ENCODE peak calls at places on chromosomes 16 and 17, in ten cellular contexts. M, B, U, Z, G, N, E, I, S and Q are unnamed samples.
A peak's percentile ranks its signal among the peaks of the same experiment; 100 is the strongest.

GRCh38 chr17:27494192-27495091 is 38.2 kb downstream of the KSR1 start:
- DNase-seq in U (no peak), S (peak; percentile 58), Z (peak; percentile 57), N (peak; percentile 82), B (peak; percentile 66), I (peak; percentile 43), M (no peak), G (peak; percentile 92), E (peak; percentile 69), Q (peak; percentile 61)

GRCh38 chr17:2692781-2693135 is 18.8 kb downstream of the CLUH start:
- DNase-seq in I (no peak), M (no peak), B (no peak), E (no peak), N (no peak), Z (no peak), G (no peak), S (no peak), U (no peak), Q (no peak)

GRCh38 chr17:57577751-57578607 is 167.1 kb downstream of the CCDC182 start:
- DNase-seq in B (no peak), S (no peak), E (peak; percentile 91), G (no peak), U (peak; percentile 76), N (peak; percentile 40), M (no peak), Z (peak; percentile 74), I (peak; percentile 80), Q (peak; percentile 88)

GRCh38 chr17:83058478-83059167 is 20.8 kb upstream of the METRNL start:
- DNase-seq in B (peak; percentile 50), N (no peak), M (no peak), U (no peak), G (peak; percentile 15), S (no peak), E (peak; percentile 1), Z (no peak), I (peak; percentile 11), Q (peak; percentile 6)

GRCh38 chr16:69839798-69840409 is 77.8 kb downstream of the WWP2 start:
- DNase-seq in Z (peak; percentile 19), U (no peak), G (peak; percentile 87), M (no peak), N (peak; percentile 34), I (peak; percentile 28), S (no peak), E (no peak), B (peak; percentile 68), Q (no peak)

GRCh38 chr17:31584436-31585279 is 193.2 kb downstream of the RAB11FIP4 start:
- DNase-seq in G (no peak), M (no peak), S (no peak), N (no peak), B (no peak), I (no peak), E (no peak), U (no peak), Z (no peak), Q (no peak)

GRCh38 chr17:64778367-64779290 is 116.5 kb upstream of the SMURF2 start:
- DNase-seq in Z (peak; percentile 13), M (no peak), S (no peak), E (peak; percentile 64), N (no peak), B (no peak), G (peak; percentile 64), U (no peak), I (no peak), Q (no peak)

GRCh38 chr17:38912221-38912813 is 13.1 kb upstream of the LASP1NB start:
- DNase-seq in U (no peak), B (no peak), E (no peak), I (peak; percentile 73), N (peak; percentile 62), M (no peak), S (no peak), Z (no peak), G (peak; percentile 48), Q (no peak)

GRCh38 chr17:50908140-50908859 is 42.1 kb upstream of the TOB1 start:
- DNase-seq in E (no peak), N (no peak), M (no peak), G (no peak), S (no peak), I (no peak), B (no peak), Z (no peak), U (no peak), Q (no peak)

GRCh38 chr17:78820122-78820792 is 20.4 kb downstream of the USP36 start:
- DNase-seq in I (no peak), B (no peak), Z (no peak), N (no peak), G (no peak), M (no peak), S (no peak), U (no peak), E (no peak), Q (no peak)

GRCh38 chr17:8069587-8069860 is 18.0 kb downstream of the ALOX12B start:
- DNase-seq in U (no peak), G (peak; percentile 72), S (no peak), I (no peak), N (no peak), B (no peak), M (no peak), Z (no peak), E (no peak), Q (no peak)

GRCh38 chr16:17364319-17365210 is 106.2 kb downstream of the XYLT1 start:
- DNase-seq in Z (peak; percentile 96), B (no peak), E (no peak), U (peak; percentile 88), S (no peak), G (no peak), I (peak; percentile 71), N (no peak), M (peak; percentile 57), Q (no peak)

GRCh38 chr17:75776399-75777242 is 8.0 kb upstream of the UNK start:
- DNase-seq in N (no peak), M (no peak), S (no peak), G (peak; percentile 15), B (no peak), I (no peak), U (no peak), Z (no peak), E (no peak), Q (no peak)

GRCh38 chr16:88533945-88534641 is 36.1 kb upstream of the ZC3H18 start:
- DNase-seq in G (peak; percentile 67), B (peak; percentile 91), S (no peak), N (peak; percentile 85), Z (peak; percentile 48), I (peak; percentile 68), E (peak; percentile 92), M (peak; percentile 59), U (no peak), Q (no peak)

GRCh38 chr17:7293131-7293557 is 1.3 kb downstream of the YBX2 start:
- DNase-seq in S (no peak), B (no peak), U (no peak), I (no peak), G (no peak), N (no peak), E (no peak), M (no peak), Z (no peak), Q (no peak)

GRCh38 chr16:84699147-84699711 is 571 bp upstream of the USP10 start:
- DNase-seq in E (no peak), N (no peak), Z (no peak), I (no peak), S (no peak), G (no peak), M (no peak), U (no peak), B (no peak), Q (peak; percentile 35)

GRCh38 chr17:66667491-66668030 is 167.4 kb upstream of the CACNG5 start:
- DNase-seq in I (no peak), S (no peak), G (no peak), Z (no peak), M (peak; percentile 60), E (no peak), N (no peak), U (no peak), B (no peak), Q (no peak)

GRCh38 chr16:57801098-57801855 is 1.0 kb downstream of the KIFC3 start:
- DNase-seq in M (no peak), G (peak; percentile 42), E (peak; percentile 35), I (no peak), Z (peak; percentile 83), B (peak; percentile 48), U (peak; percentile 75), N (no peak), S (no peak), Q (no peak)

DNA sequence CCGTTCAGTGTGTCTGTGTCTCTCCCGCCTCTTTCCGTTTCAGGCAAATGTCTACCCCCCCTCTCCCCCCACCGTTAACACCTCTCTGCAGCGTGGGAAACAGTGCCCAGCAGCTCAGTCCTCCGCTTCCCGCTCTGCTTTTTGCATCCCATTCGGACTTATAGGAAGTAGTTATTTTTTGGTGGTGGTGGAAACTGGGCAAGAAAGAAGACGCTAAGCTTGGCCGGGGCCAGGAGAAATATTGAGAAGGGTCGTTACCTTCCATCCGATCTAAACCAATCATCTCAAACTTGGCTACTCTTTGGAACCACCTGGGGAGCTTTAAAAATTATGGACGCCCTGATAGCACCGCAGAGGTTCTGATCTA is 504 bp upstream of the HLF start:
- DNase-seq in N (no peak), E (peak; percentile 40), I (no peak), Z (no peak), G (peak; percentile 51), B (no peak), U (no peak), S (no peak), M (no peak), Q (no peak)
- H3K4me1 ChIP-seq in N (peaks cover 14% of the 10 kb centered on the region), E (peaks cover 33% of the 10 kb centered on the region), I (no peaks in the 10 kb centered on the region), Z (no peaks in the 10 kb centered on the region), G (no peaks in the 10 kb centered on the region), B (peaks cover 18% of the 10 kb centered on the region), U (peaks cover 16% of the 10 kb centered on the region), S (peaks cover 10% of the 10 kb centered on the region), M (peaks cover 21% of the 10 kb centered on the region), Q (no peaks in the 10 kb centered on the region)

GRCh38 chr16:19410435-19411153 is 7.1 kb upstream of the TMC5 start:
- DNase-seq in U (no peak), M (no peak), B (no peak), N (no peak), E (peak; percentile 82), I (no peak), G (peak; percentile 85), Z (no peak), S (no peak), Q (peak; percentile 82)
- H3K4me3 ChIP-seq in U (no peak overlapping the region), M (peak overlapping the region; percentile 35), B (peak overlapping the region; percentile 29), N (peak overlapping the region; percentile 45), E (peak overlapping the region; percentile 60), I (no peak overlapping the region), G (peak overlapping the region; percentile 72), Z (no peak overlapping the region), S (peak overlapping the region; percentile 30), Q (peak overlapping the region; percentile 37)

GRCh38 chr17:68148936-68149335 is 98.9 kb upstream of the AMZ2 start:
- DNase-seq in M (no peak), E (no peak), I (no peak), G (no peak), Z (no peak), S (no peak), U (no peak), B (no peak), N (no peak), Q (no peak)
- H3K9me3 ChIP-seq in M (no peaks in the 10 kb centered on the region), E (no peaks in the 10 kb centered on the region), I (no peaks in the 10 kb centered on the region), G (no peaks in the 10 kb centered on the region), Z (no peaks in the 10 kb centered on the region), S (no peaks in the 10 kb centered on the region), U (no peaks in the 10 kb centered on the region), B (no peaks in the 10 kb centered on the region), N (no peaks in the 10 kb centered on the region), Q (no peaks in the 10 kb centered on the region)

DNA sequence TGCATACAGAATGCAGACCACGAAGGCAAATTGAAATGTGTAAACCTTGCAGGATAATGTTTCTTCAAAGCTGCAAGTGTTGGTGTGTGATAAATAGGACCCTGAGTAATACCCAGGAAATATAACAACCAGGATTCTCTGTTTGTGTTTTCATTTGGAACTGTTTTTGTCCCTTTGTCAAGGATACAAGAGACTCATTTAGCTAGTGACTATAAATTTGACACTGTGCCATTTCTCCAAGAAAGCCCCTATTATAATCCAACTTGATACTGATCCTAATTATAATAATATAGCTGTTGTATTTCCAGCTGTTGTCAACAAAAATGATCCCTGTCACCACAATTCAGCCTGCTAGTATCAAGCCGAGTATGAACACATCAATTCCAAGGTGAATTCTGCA is 173.5 kb downstream of the CDH8 start:
- DNase-seq in U (no peak), M (no peak), B (no peak), I (no peak), Z (no peak), E (no peak), G (no peak), S (no peak), N (no peak), Q (no peak)
- H3K4me1 ChIP-seq in U (no peaks in the 10 kb centered on the region), M (no peaks in the 10 kb centered on the region), B (no peaks in the 10 kb centered on the region), I (no peaks in the 10 kb centered on the region), Z (no peaks in the 10 kb centered on the region), E (peaks cover 11% of the 10 kb centered on the region), G (no peaks in the 10 kb centered on the region), S (no peaks in the 10 kb centered on the region), N (no peaks in the 10 kb centered on the region), Q (no peaks in the 10 kb centered on the region)